ENCODE peak calls at places on chromosome 14, in seven cellular contexts. P, W, I, N, R, T and O are unnamed samples. For H3K4me1, the result is how much of the 10 kb centered on the place peaks cover.

GRCh38 chr14:61381589-61381988 is 60.2 kb downstream of the PRKCH start:
- DNase-seq in P (no peak), W (no peak), I (no peak), N (no peak), R (no peak), T (no peak), O (peak)

GRCh38 chr14:24145700-24146621 is at the start of gene PSME2:
- DNase-seq in P (peak), W (no peak), I (no peak), N (no peak), R (no peak), T (no peak), O (no peak)

GRCh38 chr14:60777856-60778578 is 43.5 kb downstream of the MNAT1 start:
- DNase-seq in P (no peak), W (no peak), I (no peak), N (no peak), R (no peak), T (no peak), O (no peak)

GRCh38 chr14:71534506-71534905 is 397.7 kb upstream of the RGS6 start:
- DNase-seq in P (no peak), W (no peak), I (no peak), N (no peak), R (no peak), T (no peak), O (no peak)

GRCh38 chr14:97233319-97233980 is 436.3 kb downstream of the VRK1 start:
- DNase-seq in P (no peak), W (no peak), I (no peak), N (no peak), R (no peak), T (no peak), O (no peak)

GRCh38 chr14:71235865-71236264 is 328.6 kb downstream of the PCNX1 start:
- DNase-seq in P (no peak), W (no peak), I (no peak), N (peak), R (no peak), T (peak), O (peak)

GRCh38 chr14:63673255-63673654 is 31.6 kb upstream of the WDR89 start:
- DNase-seq in P (no peak), W (no peak), I (no peak), N (no peak), R (no peak), T (no peak), O (no peak)

GRCh38 chr14:20382526-20382925 is 30.8 kb downstream of the TEP1 start:
- DNase-seq in P (no peak), W (no peak), I (no peak), N (no peak), R (no peak), T (no peak), O (no peak)

GRCh38 chr14:88208858-88209257 is 114.2 kb downstream of the KCNK10 start:
- DNase-seq in P (no peak), W (no peak), I (no peak), N (no peak), R (no peak), T (no peak), O (no peak)

GRCh38 chr14:104206281-104206904 is 68.0 kb downstream of the KIF26A start:
- DNase-seq in P (no peak), W (no peak), I (no peak), N (no peak), R (no peak), T (no peak), O (peak)

GRCh38 chr14:94052662-94053061 is 26.5 kb downstream of the OTUB2 start:
- DNase-seq in P (peak), W (no peak), I (no peak), N (no peak), R (no peak), T (no peak), O (no peak)

GRCh38 chr14:53954551-53955233 is 1.9 kb downstream of the BMP4 start:
- DNase-seq in P (no peak), W (peak), I (no peak), N (peak), R (no peak), T (no peak), O (peak)

GRCh38 chr14:72604133-72604532 is 289.8 kb downstream of the DPF3 start:
- DNase-seq in P (peak), W (no peak), I (no peak), N (no peak), R (no peak), T (no peak), O (no peak)

GRCh38 chr14:64730681-64731080 is 26.5 kb downstream of the PLEKHG3 start:
- DNase-seq in P (no peak), W (no peak), I (no peak), N (no peak), R (no peak), T (no peak), O (no peak)

GRCh38 chr14:82724296-82724695 is 1190.6 kb upstream of the SEL1L start:
- DNase-seq in P (no peak), W (no peak), I (no peak), N (no peak), R (no peak), T (no peak), O (no peak)

GRCh38 chr14:31926652-31927347 is 150.3 kb upstream of the ARHGAP5 start:
- DNase-seq in P (no peak), W (peak), I (no peak), N (no peak), R (no peak), T (no peak), O (no peak)

GRCh38 chr14:104937161-104937560 is 12.5 kb downstream of the PLD4 start:
- DNase-seq in P (no peak), W (no peak), I (peak), N (peak), R (no peak), T (no peak), O (no peak)

GRCh38 chr14:60760209-60760608 is 25.6 kb downstream of the MNAT1 start:
- DNase-seq in P (no peak), W (no peak), I (no peak), N (no peak), R (no peak), T (no peak), O (no peak)

GRCh38 chr14:93764211-93764659 is 24.1 kb downstream of the PRIMA1 start:
- DNase-seq in P (no peak), W (no peak), I (no peak), N (peak), R (no peak), T (no peak), O (no peak)

GRCh38 chr14:94079891-94080605 is 954 bp downstream of the DDX24 start:
- DNase-seq in P (no peak), W (no peak), I (no peak), N (no peak), R (no peak), T (no peak), O (no peak)

GRCh38 chr14:48973136-48973535 is 613.0 kb downstream of the RPS29 start:
- DNase-seq in P (no peak), W (no peak), I (no peak), N (no peak), R (no peak), T (no peak), O (no peak)

GRCh38 chr14:38873923-38874612 is 229.0 kb downstream of the SEC23A start:
- DNase-seq in P (no peak), W (no peak), I (no peak), N (no peak), R (no peak), T (no peak), O (no peak)

GRCh38 chr14:35425850-35426249 is 21.3 kb upstream of the NFKBIA start:
- DNase-seq in P (no peak), W (no peak), I (no peak), N (no peak), R (no peak), T (no peak), O (no peak)

GRCh38 chr14:100417466-100417865 is 94.3 kb downstream of the SLC25A47 start:
- DNase-seq in P (no peak), W (no peak), I (peak), N (no peak), R (no peak), T (no peak), O (peak)
- TF ChIP-seq CTCF in P (no peak), W (no peak), I (peak), N (no peak), R (peak), T (no peak), O (peak)

GRCh38 chr14:91418387-91419043 is 895 bp upstream of the CCDC88C start:
- DNase-seq in P (no peak), W (peak), I (peak), N (peak), R (peak), T (no peak), O (peak)
- H3K4me3 ChIP-seq in P (peak), W (peak), I (peak), N (peak), R (peak), T (peak), O (no peak)

GRCh38 chr14:68247867-68248266 is 428.3 kb downstream of the RAD51B start:
- DNase-seq in P (no peak), W (no peak), I (no peak), N (peak), R (no peak), T (no peak), O (peak)
- H3K4me1 ChIP-seq in P (half or more), W (under half), I (half or more), N (half or more), R (under half), T (half or more), O (half or more)

DNA sequence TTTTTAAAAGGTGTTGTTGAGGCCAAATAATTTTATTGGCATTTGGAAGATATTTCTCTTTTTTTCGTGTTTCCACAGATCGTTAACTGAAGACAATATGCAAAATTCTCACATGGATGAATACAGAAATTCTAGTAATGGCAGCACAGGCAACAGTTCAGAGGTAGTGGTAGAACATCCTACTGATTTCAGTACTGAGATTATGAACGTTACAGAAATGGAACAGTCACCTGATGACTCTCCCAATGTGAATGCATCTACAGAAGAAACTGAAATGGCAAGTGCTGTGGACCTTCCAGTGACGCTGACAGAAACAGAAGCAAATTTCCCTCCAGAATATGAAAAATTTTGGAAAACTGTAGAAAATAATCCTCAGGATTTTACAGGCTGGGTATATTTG is 11.2 kb downstream of the PRPF39 start:
- DNase-seq in P (no peak), W (no peak), I (no peak), N (no peak), R (no peak), T (no peak), O (no peak)
- TF ChIP-seq CTCF in P (no peak), W (no peak), I (no peak), N (no peak), R (no peak), T (no peak), O (no peak)

DNA sequence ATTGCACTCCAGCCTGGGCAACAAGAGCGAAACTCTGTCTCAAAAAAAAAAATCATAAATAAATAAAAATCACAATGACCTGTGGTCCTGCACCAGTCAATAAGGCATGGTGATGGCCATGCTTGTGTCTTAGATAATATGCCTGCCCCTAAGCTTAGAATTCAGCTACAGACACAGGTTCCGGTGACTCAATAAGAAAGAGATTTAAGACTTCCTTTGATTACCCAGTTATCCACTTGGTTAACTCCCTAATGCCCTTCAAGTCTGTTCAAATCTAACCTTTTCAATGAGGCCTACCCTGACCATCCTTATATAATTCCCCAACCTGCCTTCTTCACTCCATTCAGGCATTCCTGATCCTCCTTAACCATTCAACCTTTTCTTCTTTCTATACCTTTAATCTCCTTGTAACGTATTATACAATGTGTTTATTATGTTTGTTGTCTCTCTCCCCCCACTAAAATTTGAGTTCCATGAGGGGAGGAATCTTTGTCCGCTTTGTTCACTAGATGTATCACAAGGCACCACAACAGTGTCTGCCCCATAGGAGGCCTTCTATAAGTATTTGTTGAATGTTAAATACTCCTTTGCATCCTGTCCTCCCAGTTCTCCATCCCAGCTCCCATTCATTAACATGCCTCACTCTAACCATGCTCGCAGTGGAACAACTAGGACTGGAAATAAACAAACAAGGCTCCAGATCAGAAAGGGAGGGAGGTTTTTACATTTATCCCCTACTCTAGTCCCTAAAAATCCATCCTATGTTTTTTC is 8.9 kb downstream of the MAP4K5 start:
- DNase-seq in P (no peak), W (no peak), I (no peak), N (no peak), R (no peak), T (no peak), O (no peak)
- H3K4me3 ChIP-seq in P (no peak), W (no peak), I (no peak), N (no peak), R (no peak), T (no peak), O (no peak)